ENCODE peak calls at places on chromosomes 11 and 22, in five cellular contexts. One of them, this sample, is unnamed.

GRCh38 chr22:19955241-19956128 is 13.9 kb upstream of the TXNRD2 start:
- DNase-seq in heart left ventricle: peak; percentile 27
- DNase-seq in fibroblast of villous mesenchyme: no peak
- DNase-seq in dorsolateral prefrontal cortex: no peak
- DNase-seq in cardiac muscle cell: no peak
- DNase-seq in this sample: peak; percentile 55

GRCh38 chr11:80873309-80873999 is 1432.6 kb upstream of the TENM4 start:
- DNase-seq in heart left ventricle: no peak
- DNase-seq in fibroblast of villous mesenchyme: no peak
- DNase-seq in dorsolateral prefrontal cortex: no peak
- DNase-seq in cardiac muscle cell: no peak
- DNase-seq in this sample: no peak

GRCh38 chr22:45006873-45007246 is 2.9 kb downstream of the PHF21B start:
- DNase-seq in heart left ventricle: no peak
- DNase-seq in fibroblast of villous mesenchyme: no peak
- DNase-seq in dorsolateral prefrontal cortex: peak; percentile 48
- DNase-seq in cardiac muscle cell: peak; percentile 89
- DNase-seq in this sample: no peak

GRCh38 chr11:1877211-1878133 is 14.2 kb downstream of the PRR33 start:
- DNase-seq in heart left ventricle: peak; percentile 87
- DNase-seq in fibroblast of villous mesenchyme: peak; percentile 83
- DNase-seq in dorsolateral prefrontal cortex: no peak
- DNase-seq in cardiac muscle cell: no peak
- DNase-seq in this sample: peak; percentile 94

GRCh38 chr11:126636911-126637799 is 281.7 kb downstream of the ST3GAL4 start:
- DNase-seq in heart left ventricle: no peak
- DNase-seq in fibroblast of villous mesenchyme: no peak
- DNase-seq in dorsolateral prefrontal cortex: no peak
- DNase-seq in cardiac muscle cell: no peak
- DNase-seq in this sample: no peak

GRCh38 chr11:119134389-119134978 is 13.1 kb downstream of the HINFP start:
- DNase-seq in heart left ventricle: no peak
- DNase-seq in fibroblast of villous mesenchyme: no peak
- DNase-seq in dorsolateral prefrontal cortex: no peak
- DNase-seq in cardiac muscle cell: no peak
- DNase-seq in this sample: no peak

GRCh38 chr11:65888163-65888814 is at the start of gene FIBP:
- DNase-seq in heart left ventricle: peak; percentile 98
- DNase-seq in fibroblast of villous mesenchyme: peak; percentile 98
- DNase-seq in dorsolateral prefrontal cortex: peak; percentile 98
- DNase-seq in cardiac muscle cell: peak; percentile 97
- DNase-seq in this sample: peak; percentile 97

GRCh38 chr22:21624120-21624879 is 5.5 kb downstream of the YDJC start:
- DNase-seq in heart left ventricle: peak; percentile 50
- DNase-seq in fibroblast of villous mesenchyme: no peak
- DNase-seq in dorsolateral prefrontal cortex: peak; percentile 29
- DNase-seq in cardiac muscle cell: peak; percentile 37
- DNase-seq in this sample: no peak

GRCh38 chr22:46748948-46749681 is 11.1 kb upstream of the CERK start:
- DNase-seq in heart left ventricle: no peak
- DNase-seq in fibroblast of villous mesenchyme: peak; percentile 74
- DNase-seq in dorsolateral prefrontal cortex: no peak
- DNase-seq in cardiac muscle cell: no peak
- DNase-seq in this sample: no peak

GRCh38 chr11:78645226-78646202 is 70.8 kb upstream of the NARS2 start:
- DNase-seq in heart left ventricle: peak; percentile 48
- DNase-seq in fibroblast of villous mesenchyme: peak; percentile 71
- DNase-seq in dorsolateral prefrontal cortex: peak; percentile 67
- DNase-seq in cardiac muscle cell: peak; percentile 78
- DNase-seq in this sample: no peak

GRCh38 chr22:45880732-45881523 is 96.0 kb downstream of the WNT7B start:
- DNase-seq in heart left ventricle: peak; percentile 23
- DNase-seq in fibroblast of villous mesenchyme: no peak
- DNase-seq in dorsolateral prefrontal cortex: no peak
- DNase-seq in cardiac muscle cell: peak; percentile 22
- DNase-seq in this sample: peak; percentile 81

GRCh38 chr11:116301141-116301540 is 471.6 kb downstream of the BUD13 start:
- DNase-seq in heart left ventricle: no peak
- DNase-seq in fibroblast of villous mesenchyme: no peak
- DNase-seq in dorsolateral prefrontal cortex: no peak
- DNase-seq in cardiac muscle cell: no peak
- DNase-seq in this sample: no peak

GRCh38 chr22:26671317-26672059 is 14.1 kb downstream of the MIAT start:
- DNase-seq in heart left ventricle: no peak
- DNase-seq in fibroblast of villous mesenchyme: no peak
- DNase-seq in dorsolateral prefrontal cortex: no peak
- DNase-seq in cardiac muscle cell: no peak
- DNase-seq in this sample: no peak

GRCh38 chr11:60372767-60373166 is 5.6 kb upstream of the MS4A7 start:
- DNase-seq in heart left ventricle: no peak
- DNase-seq in fibroblast of villous mesenchyme: no peak
- DNase-seq in dorsolateral prefrontal cortex: no peak
- DNase-seq in cardiac muscle cell: no peak
- DNase-seq in this sample: no peak

GRCh38 chr11:112864715-112865114 is 96.5 kb upstream of the NCAM1 start:
- DNase-seq in heart left ventricle: peak; percentile 32
- DNase-seq in fibroblast of villous mesenchyme: no peak
- DNase-seq in dorsolateral prefrontal cortex: no peak
- DNase-seq in cardiac muscle cell: no peak
- DNase-seq in this sample: no peak

GRCh38 chr11:35288311-35288710 is 131.0 kb downstream of the SLC1A2 start:
- DNase-seq in heart left ventricle: no peak
- DNase-seq in fibroblast of villous mesenchyme: no peak
- DNase-seq in dorsolateral prefrontal cortex: no peak
- DNase-seq in cardiac muscle cell: no peak
- DNase-seq in this sample: no peak

GRCh38 chr11:119361056-119361787 is 14.7 kb upstream of the MFRP start:
- DNase-seq in heart left ventricle: peak; percentile 89
- DNase-seq in fibroblast of villous mesenchyme: peak; percentile 81
- DNase-seq in dorsolateral prefrontal cortex: peak; percentile 73
- DNase-seq in cardiac muscle cell: peak; percentile 87
- DNase-seq in this sample: no peak

GRCh38 chr22:36155702-36156101 is 4.9 kb downstream of the APOL3 start:
- DNase-seq in heart left ventricle: peak; percentile 81
- DNase-seq in fibroblast of villous mesenchyme: peak; percentile 52
- DNase-seq in dorsolateral prefrontal cortex: peak; percentile 20
- DNase-seq in cardiac muscle cell: no peak
- DNase-seq in this sample: no peak

GRCh38 chr11:134030853-134031252 is 38.0 kb upstream of the JAM3 start:
- DNase-seq in heart left ventricle: no peak
- DNase-seq in fibroblast of villous mesenchyme: no peak
- DNase-seq in dorsolateral prefrontal cortex: no peak
- DNase-seq in cardiac muscle cell: peak; percentile 35
- DNase-seq in this sample: no peak
- TF ChIP-seq CTCF in heart left ventricle: no peak
- TF ChIP-seq CTCF in fibroblast of villous mesenchyme: peak; percentile 13
- TF ChIP-seq CTCF in dorsolateral prefrontal cortex: no peak
- TF ChIP-seq CTCF in cardiac muscle cell: peak; percentile 21
- TF ChIP-seq CTCF in this sample: peak; percentile 53

DNA sequence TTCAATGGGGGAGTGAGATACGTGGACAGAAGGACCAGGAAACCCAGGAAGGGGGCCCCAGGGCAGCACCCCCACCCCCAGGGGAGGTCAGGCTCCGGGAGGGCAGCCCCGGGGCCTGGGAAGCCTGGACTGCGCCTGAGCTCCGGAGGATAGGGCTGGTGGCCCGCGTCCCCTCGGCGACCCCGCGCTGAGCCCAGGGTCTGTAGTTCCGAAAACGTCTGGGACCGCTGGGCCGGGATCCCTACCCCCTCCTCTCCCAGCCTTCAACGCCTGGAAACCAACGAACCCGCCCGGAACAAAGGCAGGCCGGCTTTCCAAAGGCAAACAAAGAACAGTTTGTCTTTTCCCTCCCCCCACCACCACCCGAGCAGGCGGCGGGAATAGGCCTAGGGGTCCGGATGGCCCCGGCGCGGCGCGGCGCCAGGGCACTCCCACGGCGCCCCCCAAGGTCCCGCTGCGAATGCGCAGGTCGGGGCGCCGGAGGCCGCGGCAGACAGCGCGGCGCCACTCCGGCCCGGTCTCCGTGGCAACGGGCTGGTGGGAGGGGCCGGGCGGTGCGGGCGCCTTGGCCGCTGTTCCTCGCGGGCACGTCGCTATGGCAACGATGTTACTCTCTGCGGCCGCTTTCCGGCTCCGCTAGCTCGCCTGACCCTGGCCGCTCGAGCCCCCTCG is 58.5 kb downstream of the IGLL1 start:
- DNase-seq in heart left ventricle: peak; percentile 91
- DNase-seq in fibroblast of villous mesenchyme: peak; percentile 85
- DNase-seq in dorsolateral prefrontal cortex: peak; percentile 94
- DNase-seq in cardiac muscle cell: peak; percentile 99
- DNase-seq in this sample: peak; percentile 96
- TF ChIP-seq CTCF in heart left ventricle: peak; percentile 13
- TF ChIP-seq CTCF in fibroblast of villous mesenchyme: no peak
- TF ChIP-seq CTCF in dorsolateral prefrontal cortex: peak; percentile 29
- TF ChIP-seq CTCF in cardiac muscle cell: no peak
- TF ChIP-seq CTCF in this sample: peak; percentile 34

GRCh38 chr11:534592-535518 is 521 bp downstream of the HRAS start:
- DNase-seq in heart left ventricle: no peak
- DNase-seq in fibroblast of villous mesenchyme: peak; percentile 17
- DNase-seq in dorsolateral prefrontal cortex: no peak
- DNase-seq in cardiac muscle cell: peak; percentile 25
- DNase-seq in this sample: peak; percentile 90
- TF ChIP-seq CTCF in heart left ventricle: no peak
- TF ChIP-seq CTCF in fibroblast of villous mesenchyme: no peak
- TF ChIP-seq CTCF in dorsolateral prefrontal cortex: no peak
- TF ChIP-seq CTCF in cardiac muscle cell: no peak
- TF ChIP-seq CTCF in this sample: peak; percentile 16

DNA sequence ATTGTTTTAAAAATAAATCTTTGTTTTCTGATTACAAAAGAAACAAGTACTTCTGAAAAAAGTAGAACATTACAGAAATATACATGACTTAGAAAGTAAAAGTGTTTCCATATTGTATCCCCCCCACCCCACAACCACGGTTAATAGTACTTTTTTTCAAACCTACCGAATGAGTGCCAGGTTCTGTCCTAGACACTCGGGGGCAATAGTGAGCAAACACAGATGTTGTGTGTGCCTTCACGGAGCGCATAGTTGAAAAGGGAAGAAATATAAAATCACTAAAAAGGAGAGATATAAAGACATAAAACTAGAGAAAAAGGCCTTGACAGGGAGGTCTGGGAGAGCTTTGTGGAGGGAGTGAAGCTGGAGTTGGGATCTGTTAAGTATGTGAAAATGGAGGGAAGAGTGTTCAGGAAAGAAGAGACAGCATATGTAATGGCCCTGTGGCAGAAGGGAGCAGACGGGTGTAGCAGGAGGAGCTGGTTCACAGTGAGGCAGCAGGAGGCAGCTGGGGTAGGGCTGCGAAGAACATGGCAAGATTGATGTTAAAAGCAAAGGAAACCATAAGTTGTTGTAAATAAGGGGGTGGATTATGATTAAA is 42.1 kb upstream of the ALX4 start:
- DNase-seq in heart left ventricle: no peak
- DNase-seq in fibroblast of villous mesenchyme: no peak
- DNase-seq in dorsolateral prefrontal cortex: no peak
- DNase-seq in cardiac muscle cell: no peak
- DNase-seq in this sample: no peak
- TF ChIP-seq CTCF in heart left ventricle: peak; percentile 20
- TF ChIP-seq CTCF in fibroblast of villous mesenchyme: peak; percentile 26
- TF ChIP-seq CTCF in dorsolateral prefrontal cortex: no peak
- TF ChIP-seq CTCF in cardiac muscle cell: peak; percentile 13
- TF ChIP-seq CTCF in this sample: peak; percentile 47

DNA sequence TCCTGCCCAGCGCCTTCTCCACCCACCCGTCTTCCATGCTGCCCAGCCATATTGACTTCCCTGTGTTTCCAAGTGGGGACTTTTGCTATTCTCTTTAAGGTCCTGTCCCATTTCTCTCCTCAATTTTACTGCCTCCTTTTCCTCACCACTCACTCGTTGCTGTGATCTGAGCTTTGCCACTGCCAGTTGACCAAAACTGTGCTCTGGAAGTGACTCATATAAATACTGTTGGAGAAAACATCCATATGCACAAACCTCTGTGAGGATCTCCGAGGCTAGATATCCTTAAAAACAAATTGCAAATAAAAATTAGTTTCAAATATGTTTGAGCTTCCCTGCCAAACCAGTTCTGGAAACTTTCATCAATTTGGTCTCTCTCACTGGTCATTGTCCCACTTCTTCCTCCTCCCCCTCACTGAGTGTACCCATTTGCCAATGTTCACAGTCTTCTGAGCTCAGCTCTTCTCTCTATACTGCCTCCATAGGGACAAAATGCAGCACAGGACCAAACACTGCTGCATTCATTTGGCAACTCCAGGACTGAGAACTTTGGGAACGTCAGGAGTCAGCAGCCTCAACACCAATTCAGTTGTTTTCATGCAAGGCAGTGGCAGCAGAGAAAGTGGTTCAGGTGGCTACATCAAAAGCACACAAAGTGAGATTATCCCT is 34.0 kb upstream of the MMP13 start:
- DNase-seq in heart left ventricle: no peak
- DNase-seq in fibroblast of villous mesenchyme: no peak
- DNase-seq in dorsolateral prefrontal cortex: no peak
- DNase-seq in cardiac muscle cell: no peak
- DNase-seq in this sample: no peak
- TF ChIP-seq CTCF in heart left ventricle: no peak
- TF ChIP-seq CTCF in fibroblast of villous mesenchyme: no peak
- TF ChIP-seq CTCF in dorsolateral prefrontal cortex: no peak
- TF ChIP-seq CTCF in cardiac muscle cell: no peak
- TF ChIP-seq CTCF in this sample: no peak